ENCODE peak calls at places on chromosomes 7 and 10, in five cellular contexts. X, C, T, Z and N are unnamed samples.
A peak's percentile ranks its signal among the peaks of the same experiment; 100 is the strongest.

GRCh38 chr10:28111712-28112111 is 112.8 kb upstream of the ODAD2 start:
- DNase-seq in X (peak; percentile 28), T (no peak), Z (peak; percentile 57), C (no peak), N (no peak)

GRCh38 chr7:134350682-134351081 is 34.0 kb upstream of the SLC35B4 start:
- DNase-seq in X (no peak), C (no peak), Z (no peak), T (no peak), N (no peak)

GRCh38 chr10:131086094-131086493 is 225.4 kb downstream of the TCERG1L start:
- DNase-seq in X (no peak), Z (no peak), C (no peak), T (no peak), N (no peak)

GRCh38 chr7:95470452-95470851 is 15.3 kb upstream of the ASB4 start:
- DNase-seq in T (no peak), Z (peak; percentile 11), C (peak; percentile 28), X (no peak), N (peak; percentile 16)

GRCh38 chr7:8217200-8218068 is 44.5 kb downstream of the ICA1 start:
- DNase-seq in X (peak; percentile 87), Z (peak; percentile 85), T (peak; percentile 7), C (peak; percentile 74), N (no peak)

GRCh38 chr7:12244129-12244528 is 33.0 kb downstream of the TMEM106B start:
- DNase-seq in Z (peak; percentile 9), T (no peak), C (peak; percentile 57), X (peak; percentile 8), N (peak; percentile 50)

GRCh38 chr7:39248693-39249090 is 271.0 kb downstream of the POU6F2 start:
- DNase-seq in Z (no peak), C (no peak), X (no peak), T (no peak), N (no peak)

GRCh38 chr7:97694355-97694754 is 37.5 kb upstream of the TAC1 start:
- DNase-seq in T (no peak), C (no peak), X (no peak), Z (no peak), N (no peak)

GRCh38 chr10:92222603-92223275 is 68.1 kb downstream of the CPEB3 start:
- DNase-seq in X (peak; percentile 47), T (no peak), Z (peak; percentile 55), C (no peak), N (no peak)

GRCh38 chr10:3813267-3813666 is 28.3 kb upstream of the KLF6 start:
- DNase-seq in T (no peak), C (no peak), X (no peak), Z (no peak), N (no peak)

GRCh38 chr10:10938676-10939075 is 79.0 kb upstream of the CELF2 start:
- DNase-seq in C (no peak), X (no peak), T (no peak), Z (no peak), N (no peak)

GRCh38 chr10:19815478-19816419 is 483 bp upstream of the PLXDC2 start:
- DNase-seq in X (no peak), T (no peak), C (peak; percentile 8), Z (peak; percentile 85), N (peak; percentile 58)
- H3K4me3 ChIP-seq in X (peak overlapping the region; percentile 67), T (peak overlapping the region; percentile 39), C (no peak overlapping the region), Z (peak overlapping the region; percentile 78), N (peak overlapping the region; percentile 70)

GRCh38 chr10:86969421-86970041 is 1.2 kb downstream of the ADIRF start:
- DNase-seq in Z (peak; percentile 57), T (no peak), C (no peak), X (peak; percentile 43), N (no peak)
- H3K4me3 ChIP-seq in Z (peak overlapping the region; percentile 73), T (peak overlapping the region; percentile 74), C (no peak overlapping the region), X (peak overlapping the region; percentile 73), N (no peak overlapping the region)

GRCh38 chr7:69597278-69598076 is 798 bp upstream of the AUTS2 start:
- DNase-seq in X (no peak), C (no peak), T (no peak), Z (peak; percentile 11), N (peak; percentile 58)

GRCh38 chr7:69596056-69596455 is 2.2 kb upstream of the AUTS2 start:
- DNase-seq in T (no peak), X (no peak), Z (no peak), C (no peak), N (no peak)

GRCh38 chr7:69598081-69598486 is at the start of gene AUTS2:
- DNase-seq in T (peak; percentile 4), Z (peak; percentile 85), X (peak; percentile 64), C (peak; percentile 71), N (peak; percentile 94)

GRCh38 chr7:69595415-69595814 is 2.9 kb upstream of the AUTS2 start:
- DNase-seq in Z (no peak), X (no peak), T (no peak), C (no peak), N (no peak)

GRCh38 chr7:69596723-69597277 is 1.5 kb upstream of the AUTS2 start:
- DNase-seq in Z (peak; percentile 14), C (no peak), X (no peak), T (no peak), N (no peak)
- H3K4me3 ChIP-seq in Z (peak overlapping the region; percentile 46), C (no peak overlapping the region), X (peak overlapping the region; percentile 83), T (no peak overlapping the region), N (peak overlapping the region; percentile 80)

GRCh38 chr7:35249537-35249907 is 4.4 kb downstream of the TBX20 start:
- DNase-seq in Z (no peak), T (no peak), X (peak; percentile 19), C (no peak), N (no peak)
- H3K4me3 ChIP-seq in Z (no peak overlapping the region), T (no peak overlapping the region), X (peak overlapping the region; percentile 42), C (no peak overlapping the region), N (no peak overlapping the region)

GRCh38 chr7:2527505-2528464 is 8.2 kb downstream of the LFNG start:
- DNase-seq in T (peak; percentile 25), Z (peak; percentile 56), C (peak; percentile 86), X (peak; percentile 50), N (no peak)
- H3K4me3 ChIP-seq in T (no peak overlapping the region), Z (no peak overlapping the region), C (no peak overlapping the region), X (no peak overlapping the region), N (no peak overlapping the region)

GRCh38 chr10:22344204-22344603 is 1.1 kb upstream of the SPAG6 start:
- DNase-seq in Z (no peak), T (no peak), C (no peak), X (no peak), N (no peak)

GRCh38 chr10:22343761-22344160 is 1.5 kb upstream of the SPAG6 start:
- DNase-seq in X (no peak), T (no peak), Z (no peak), C (no peak), N (no peak)

GRCh38 chr10:22345301-22346086 is at the start of gene SPAG6:
- DNase-seq in T (no peak), X (no peak), Z (no peak), C (no peak), N (peak; percentile 24)

GRCh38 chr10:22346087-22346661 is 878 bp downstream of the SPAG6 start:
- DNase-seq in C (no peak), X (no peak), T (no peak), Z (no peak), N (no peak)

GRCh38 chr10:22344781-22345300 is 455 bp upstream of the SPAG6 start:
- DNase-seq in Z (no peak), C (no peak), X (no peak), T (no peak), N (no peak)
- H3K4me3 ChIP-seq in Z (no peak overlapping the region), C (no peak overlapping the region), X (no peak overlapping the region), T (no peak overlapping the region), N (peak overlapping the region; percentile 29)

GRCh38 chr7:103148994-103149807 is at the start of gene NAPEPLD:
- DNase-seq in X (peak; percentile 88), C (peak; percentile 96), Z (peak; percentile 87), T (peak; percentile 54), N (peak; percentile 89)

GRCh38 chr7:103150192-103150591 is 1.3 kb upstream of the NAPEPLD start:
- DNase-seq in T (no peak), C (peak; percentile 81), Z (no peak), X (no peak), N (no peak)

GRCh38 chr7:103148131-103148993 is 537 bp downstream of the NAPEPLD start:
- DNase-seq in X (peak; percentile 21), T (no peak), C (no peak), Z (peak; percentile 9), N (no peak)

GRCh38 chr7:103154042-103154441 is 5.1 kb upstream of the NAPEPLD start:
- DNase-seq in C (no peak), Z (no peak), T (no peak), X (no peak), N (no peak)

DNA sequence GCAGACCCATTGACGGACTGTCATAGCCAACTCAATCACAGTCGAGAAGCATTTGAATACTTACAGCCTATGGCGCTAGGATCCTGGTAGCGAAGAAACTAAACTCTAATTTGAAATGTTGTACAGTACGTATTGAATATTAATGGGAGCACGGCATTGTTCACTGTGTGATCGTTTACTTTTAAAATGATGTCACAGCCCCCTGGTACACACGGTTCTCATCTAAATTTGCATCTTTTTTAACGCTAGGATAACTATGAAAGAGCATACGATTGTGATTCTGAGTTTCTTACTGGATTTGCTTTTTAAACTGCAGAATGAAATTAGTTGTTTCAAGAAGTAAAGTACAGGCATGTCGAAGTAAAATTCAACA is 895 bp upstream of the NAPEPLD start:
- DNase-seq in C (no peak), T (no peak), X (no peak), Z (no peak), N (no peak)
- H3K4me3 ChIP-seq in C (peak overlapping the region; percentile 69), T (peak overlapping the region; percentile 39), X (peak overlapping the region; percentile 86), Z (no peak overlapping the region), N (peak overlapping the region; percentile 93)

GRCh38 chr7:143901710-143902587 is at the start of gene TCAF1:
- DNase-seq in Z (peak; percentile 95), T (peak; percentile 70), X (peak; percentile 92), C (peak; percentile 99), N (peak; percentile 97)

GRCh38 chr7:143901360-143901709 is 641 bp downstream of the TCAF1 start:
- DNase-seq in X (peak; percentile 66), Z (no peak), T (no peak), C (no peak), N (no peak)

GRCh38 chr7:143896667-143897066 is 5.3 kb downstream of the TCAF1 start:
- DNase-seq in C (no peak), X (no peak), Z (no peak), T (no peak), N (no peak)

GRCh38 chr7:143898810-143899209 is 3.2 kb downstream of the TCAF1 start:
- DNase-seq in T (no peak), X (no peak), Z (no peak), C (no peak), N (no peak)

GRCh38 chr7:143900230-143900766 is 1.7 kb downstream of the TCAF1 start:
- DNase-seq in C (peak; percentile 62), T (no peak), Z (peak; percentile 34), X (no peak), N (no peak)
- H3K4me3 ChIP-seq in C (peak overlapping the region; percentile 79), T (peak overlapping the region; percentile 87), Z (peak overlapping the region; percentile 93), X (peak overlapping the region; percentile 86), N (peak overlapping the region; percentile 95)

DNA sequence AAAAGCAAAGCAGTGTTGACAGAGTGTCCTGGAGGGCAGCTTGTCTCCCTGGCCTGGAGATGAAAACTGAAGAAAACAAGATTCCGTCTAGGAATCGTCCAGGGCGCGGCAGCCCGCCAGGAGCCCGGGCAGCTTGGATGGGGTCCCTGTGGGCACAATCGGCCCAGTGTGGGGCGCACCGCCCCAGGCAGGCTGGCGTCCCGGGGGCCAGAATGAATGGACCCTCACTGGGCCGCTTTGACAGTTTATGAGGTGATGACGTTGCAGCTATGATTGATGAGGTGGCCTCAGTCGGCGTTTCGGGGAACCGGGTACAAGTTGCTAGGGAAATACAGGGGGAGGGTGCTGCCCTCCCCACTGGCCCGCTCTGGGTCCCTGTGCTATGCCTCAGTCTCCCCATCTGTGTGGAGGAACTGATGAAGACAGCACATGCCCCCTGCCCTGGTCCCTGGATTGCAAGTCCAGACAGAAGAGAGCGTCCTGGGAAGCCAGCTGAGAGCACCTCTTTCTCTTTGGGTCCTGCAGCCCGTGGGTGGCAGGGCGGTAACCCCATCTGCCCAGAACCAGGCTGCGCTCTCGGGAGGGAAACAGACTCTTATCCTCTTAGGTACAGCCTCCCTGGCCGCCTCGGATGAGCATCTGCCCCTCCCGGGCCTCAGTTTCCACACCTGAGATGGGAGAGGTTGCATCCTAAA is 131.3 kb downstream of the LHPP start:
- DNase-seq in C (no peak), X (no peak), T (no peak), Z (no peak), N (no peak)
- H3K4me3 ChIP-seq in C (no peak overlapping the region), X (no peak overlapping the region), T (no peak overlapping the region), Z (no peak overlapping the region), N (no peak overlapping the region)